ENCODE peak calls at places on chromosomes 5 and 9, in six cellular contexts. One of them, this sample, is unnamed.

GRCh38 chr5:57215629-57216195 is 41.9 kb downstream of the GPBP1 start:
- DNase-seq in NCI-H1417: no peak
- DNase-seq in HEK293T: no peak
- DNase-seq in naive thymus-derived CD8-positive, alpha-beta T cell: no peak
- DNase-seq in activated T-cell treated with anti-CD3 and anti-CD28 coated beads for 1 hour: no peak
- DNase-seq in left cardiac atrium: no peak
- DNase-seq in this sample: no peak

GRCh38 chr9:10910779-10911178 is 298.0 kb upstream of the PTPRD start:
- DNase-seq in NCI-H1417: no peak
- DNase-seq in activated T-cell treated with anti-CD3 and anti-CD28 coated beads for 1 hour: no peak
- DNase-seq in HEK293T: no peak
- DNase-seq in naive thymus-derived CD8-positive, alpha-beta T cell: no peak
- DNase-seq in left cardiac atrium: no peak
- DNase-seq in this sample: no peak

GRCh38 chr5:143011621-143012020 is 241.4 kb downstream of the ARHGAP26 start:
- DNase-seq in activated T-cell treated with anti-CD3 and anti-CD28 coated beads for 1 hour: no peak
- DNase-seq in NCI-H1417: no peak
- DNase-seq in naive thymus-derived CD8-positive, alpha-beta T cell: no peak
- DNase-seq in left cardiac atrium: no peak
- DNase-seq in HEK293T: no peak
- DNase-seq in this sample: no peak

GRCh38 chr5:92909545-92909962 is 671.5 kb downstream of the NR2F1-AS1 start:
- DNase-seq in HEK293T: peak
- DNase-seq in activated T-cell treated with anti-CD3 and anti-CD28 coated beads for 1 hour: no peak
- DNase-seq in naive thymus-derived CD8-positive, alpha-beta T cell: no peak
- DNase-seq in NCI-H1417: no peak
- DNase-seq in left cardiac atrium: no peak
- DNase-seq in this sample: no peak

GRCh38 chr5:150340614-150341265 is 16.8 kb upstream of the TCOF1 start:
- DNase-seq in naive thymus-derived CD8-positive, alpha-beta T cell: no peak
- DNase-seq in NCI-H1417: no peak
- DNase-seq in activated T-cell treated with anti-CD3 and anti-CD28 coated beads for 1 hour: no peak
- DNase-seq in HEK293T: no peak
- DNase-seq in left cardiac atrium: no peak
- DNase-seq in this sample: no peak

GRCh38 chr9:19379697-19380046 is 364 bp downstream of the RPS6 start:
- DNase-seq in naive thymus-derived CD8-positive, alpha-beta T cell: peak
- DNase-seq in HEK293T: peak
- DNase-seq in NCI-H1417: no peak
- DNase-seq in left cardiac atrium: no peak
- DNase-seq in activated T-cell treated with anti-CD3 and anti-CD28 coated beads for 1 hour: no peak
- DNase-seq in this sample: no peak

GRCh38 chr9:18688581-18688980 is 214.6 kb downstream of the ADAMTSL1 start:
- DNase-seq in left cardiac atrium: no peak
- DNase-seq in NCI-H1417: no peak
- DNase-seq in activated T-cell treated with anti-CD3 and anti-CD28 coated beads for 1 hour: no peak
- DNase-seq in HEK293T: no peak
- DNase-seq in naive thymus-derived CD8-positive, alpha-beta T cell: no peak
- DNase-seq in this sample: no peak

GRCh38 chr5:159198063-159199036 is 11.0 kb downstream of the RNF145 start:
- DNase-seq in HEK293T: no peak
- DNase-seq in activated T-cell treated with anti-CD3 and anti-CD28 coated beads for 1 hour: no peak
- DNase-seq in left cardiac atrium: no peak
- DNase-seq in naive thymus-derived CD8-positive, alpha-beta T cell: no peak
- DNase-seq in NCI-H1417: no peak
- DNase-seq in this sample: no peak

GRCh38 chr9:76882686-76883085 is 23.2 kb downstream of the PRUNE2 start:
- DNase-seq in left cardiac atrium: no peak
- DNase-seq in naive thymus-derived CD8-positive, alpha-beta T cell: no peak
- DNase-seq in NCI-H1417: no peak
- DNase-seq in activated T-cell treated with anti-CD3 and anti-CD28 coated beads for 1 hour: no peak
- DNase-seq in HEK293T: no peak
- DNase-seq in this sample: no peak

GRCh38 chr5:67971223-67971830 is 244.2 kb upstream of the PIK3R1 start:
- DNase-seq in activated T-cell treated with anti-CD3 and anti-CD28 coated beads for 1 hour: no peak
- DNase-seq in NCI-H1417: no peak
- DNase-seq in left cardiac atrium: no peak
- DNase-seq in naive thymus-derived CD8-positive, alpha-beta T cell: no peak
- DNase-seq in HEK293T: no peak
- DNase-seq in this sample: no peak

GRCh38 chr9:16869961-16870605 is 387 bp downstream of the BNC2 start:
- DNase-seq in NCI-H1417: peak
- DNase-seq in left cardiac atrium: peak
- DNase-seq in naive thymus-derived CD8-positive, alpha-beta T cell: no peak
- DNase-seq in activated T-cell treated with anti-CD3 and anti-CD28 coated beads for 1 hour: no peak
- DNase-seq in HEK293T: peak
- DNase-seq in this sample: no peak

GRCh38 chr9:127397722-127398647 is 1.0 kb downstream of the SLC2A8 start:
- DNase-seq in NCI-H1417: peak
- DNase-seq in naive thymus-derived CD8-positive, alpha-beta T cell: no peak
- DNase-seq in HEK293T: no peak
- DNase-seq in activated T-cell treated with anti-CD3 and anti-CD28 coated beads for 1 hour: peak
- DNase-seq in left cardiac atrium: peak
- DNase-seq in this sample: peak

GRCh38 chr5:12242960-12243888 is 339.0 kb upstream of the CTNND2 start:
- DNase-seq in left cardiac atrium: no peak
- DNase-seq in activated T-cell treated with anti-CD3 and anti-CD28 coated beads for 1 hour: no peak
- DNase-seq in NCI-H1417: no peak
- DNase-seq in HEK293T: no peak
- DNase-seq in naive thymus-derived CD8-positive, alpha-beta T cell: no peak
- DNase-seq in this sample: no peak

This sample was measured in DMS153.